ENCODE peak calls at places on chromosomes 2 and 18, in six cellular contexts. C is GM23248; D is CD4-positive, alpha-beta memory T cell; S is adrenal gland; J is heart left ventricle; E is CD4-positive, alpha-beta T cell. I is an unnamed sample.

GRCh38 chr2:232981356-232981755 is 31.7 kb downstream of the NGEF start:
- DNase-seq in C (no peak), D (no peak), S (no peak), J (no peak), E (no peak), I (no peak)

GRCh38 chr18:76528477-76529432 is 33.7 kb upstream of the ZNF516 start:
- DNase-seq in C (peak), D (no peak), S (peak), J (peak), E (no peak), I (no peak)

GRCh38 chr2:101679037-101679726 is 18.3 kb upstream of the MAP4K4 start:
- DNase-seq in C (peak), D (no peak), S (no peak), J (no peak), E (no peak), I (no peak)

GRCh38 chr2:84958135-84959044 is 12.6 kb upstream of the KCMF1 start:
- DNase-seq in C (peak), D (no peak), S (peak), J (no peak), E (no peak), I (no peak)

GRCh38 chr2:33275689-33276444 is 200.6 kb upstream of the RASGRP3 start:
- DNase-seq in C (peak), D (peak), S (peak), J (peak), E (peak), I (peak)

GRCh38 chr2:73987109-73987947 is 2.6 kb downstream of the TET3 start:
- DNase-seq in C (no peak), D (peak), S (no peak), J (peak), E (peak), I (peak)

GRCh38 chr2:230737791-230738226 is 25.2 kb downstream of the CAB39 start:
- DNase-seq in C (no peak), D (no peak), S (no peak), J (no peak), E (no peak), I (no peak)

GRCh38 chr18:12306752-12307151 is 1.3 kb upstream of the TUBB6 start:
- DNase-seq in C (peak), D (no peak), S (no peak), J (no peak), E (no peak), I (no peak)

GRCh38 chr2:109388018-109388417 is 225.7 kb downstream of the SEPTIN10 start:
- DNase-seq in C (no peak), D (no peak), S (no peak), J (no peak), E (no peak), I (peak)

GRCh38 chr2:234840336-234840735 is 111.5 kb upstream of the SH3BP4 start:
- DNase-seq in C (peak), D (no peak), S (peak), J (peak), E (no peak), I (peak)

GRCh38 chr18:39840406-39840805 is 2114.6 kb upstream of the PIK3C3 start:
- DNase-seq in C (peak), D (no peak), S (no peak), J (no peak), E (no peak), I (no peak)

GRCh38 chr2:100963026-100963375 is 39.1 kb upstream of the RPL31 start:
- DNase-seq in C (no peak), D (no peak), S (no peak), J (no peak), E (no peak), I (no peak)

GRCh38 chr2:62415019-62415431 is 91.0 kb downstream of the TMEM17 start:
- DNase-seq in C (no peak), D (no peak), S (no peak), J (no peak), E (no peak), I (no peak)

GRCh38 chr2:195352581-195352980 is 304.4 kb upstream of the SLC39A10 start:
- DNase-seq in C (no peak), D (no peak), S (no peak), J (no peak), E (no peak), I (no peak)

GRCh38 chr2:1088192-1088860 is 137.7 kb downstream of the SNTG2 start:
- DNase-seq in C (peak), D (no peak), S (no peak), J (no peak), E (no peak), I (no peak)

GRCh38 chr18:44474596-44474995 is 206.1 kb upstream of the SETBP1 start:
- DNase-seq in C (peak), D (no peak), S (no peak), J (no peak), E (no peak), I (no peak)

GRCh38 chr18:12449040-12449814 is 41.5 kb downstream of the PRELID3A start:
- DNase-seq in C (no peak), D (no peak), S (no peak), J (no peak), E (no peak), I (no peak)

GRCh38 chr2:170597705-170598420 is 117.3 kb upstream of the SP5 start:
- DNase-seq in C (peak), D (no peak), S (no peak), J (no peak), E (no peak), I (no peak)
- H3K27ac ChIP-seq in C (no peak), D (no peak), S (no peak), J (no peak), E (no peak), I (no peak)

GRCh38 chr2:134290363-134290762 is 36.5 kb downstream of the MGAT5 start:
- DNase-seq in C (no peak), D (peak), S (no peak), J (no peak), E (no peak), I (no peak)
- H3K27ac ChIP-seq in C (no peak), D (no peak), S (no peak), J (no peak), E (no peak), I (no peak)

GRCh38 chr2:134737671-134738070 is 18.9 kb upstream of the TMEM163 start:
- DNase-seq in C (no peak), D (no peak), S (no peak), J (no peak), E (no peak), I (no peak)

GRCh38 chr2:134739261-134739878 is 20.6 kb upstream of the TMEM163 start:
- DNase-seq in C (no peak), D (no peak), S (no peak), J (no peak), E (no peak), I (no peak)

GRCh38 chr2:134739879-134740301 is 21.1 kb upstream of the TMEM163 start:
- DNase-seq in C (peak), D (no peak), S (no peak), J (no peak), E (no peak), I (no peak)

GRCh38 chr2:134738150-134738865 is 19.5 kb upstream of the TMEM163 start:
- DNase-seq in C (no peak), D (no peak), S (no peak), J (no peak), E (no peak), I (no peak)

GRCh38 chr2:134736167-134736885 is 17.5 kb upstream of the TMEM163 start:
- DNase-seq in C (peak), D (no peak), S (no peak), J (no peak), E (no peak), I (no peak)
- H3K27ac ChIP-seq in C (no peak), D (no peak), S (no peak), J (no peak), E (no peak), I (no peak)

GRCh38 chr18:48841381-48842258 is 109.1 kb downstream of the SMAD7 start:
- DNase-seq in C (peak), D (no peak), S (peak), J (no peak), E (no peak), I (peak)

GRCh38 chr18:48842259-48843061 is 108.3 kb downstream of the SMAD7 start:
- DNase-seq in C (no peak), D (peak), S (no peak), J (peak), E (peak), I (peak)

GRCh38 chr18:48839819-48840490 is 110.8 kb downstream of the SMAD7 start:
- DNase-seq in C (no peak), D (no peak), S (no peak), J (no peak), E (no peak), I (no peak)

GRCh38 chr18:48838921-48839818 is 111.6 kb downstream of the SMAD7 start:
- DNase-seq in C (peak), D (no peak), S (peak), J (no peak), E (no peak), I (peak)

GRCh38 chr18:48840491-48840877 is 110.3 kb downstream of the SMAD7 start:
- DNase-seq in C (no peak), D (no peak), S (no peak), J (no peak), E (no peak), I (no peak)
- H3K27ac ChIP-seq in C (peak), D (no peak), S (no peak), J (peak), E (no peak), I (no peak)

GRCh38 chr2:57890993-57891688 is 155.5 kb upstream of the VRK2 start:
- DNase-seq in C (peak), D (no peak), S (no peak), J (no peak), E (no peak), I (no peak)

GRCh38 chr2:57894353-57894752 is 152.3 kb upstream of the VRK2 start:
- DNase-seq in C (no peak), D (no peak), S (no peak), J (no peak), E (no peak), I (no peak)

GRCh38 chr2:57893347-57893746 is 153.3 kb upstream of the VRK2 start:
- DNase-seq in C (no peak), D (no peak), S (no peak), J (no peak), E (no peak), I (no peak)

GRCh38 chr2:57892920-57893319 is 153.7 kb upstream of the VRK2 start:
- DNase-seq in C (no peak), D (no peak), S (no peak), J (no peak), E (no peak), I (no peak)

DNA sequence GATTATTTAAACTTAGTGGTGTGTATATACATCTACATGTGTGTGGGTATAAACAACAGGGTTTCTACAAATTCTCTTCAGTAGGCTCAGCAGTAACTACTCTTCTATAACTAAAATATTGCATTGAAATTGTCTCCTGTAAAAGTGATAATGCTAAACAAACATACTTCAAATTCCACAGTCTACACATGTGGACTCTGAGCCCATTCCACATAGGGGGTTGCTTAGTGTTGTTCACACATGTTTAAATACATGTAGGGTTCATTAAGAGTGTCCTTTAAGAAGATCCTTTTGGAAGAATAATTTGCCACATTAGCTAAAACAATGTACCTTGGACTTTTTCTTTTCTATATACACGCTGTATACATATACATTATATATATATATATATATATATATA is 152.8 kb upstream of the VRK2 start:
- DNase-seq in C (no peak), D (no peak), S (no peak), J (no peak), E (no peak), I (no peak)
- H3K27ac ChIP-seq in C (no peak), D (no peak), S (no peak), J (no peak), E (no peak), I (no peak)

GRCh38 chr2:167749016-167749415 is 498.4 kb downstream of the STK39 start:
- DNase-seq in C (peak), D (no peak), S (no peak), J (no peak), E (no peak), I (peak)

GRCh38 chr2:167745667-167746066 is 501.7 kb downstream of the STK39 start:
- DNase-seq in C (no peak), D (no peak), S (no peak), J (no peak), E (no peak), I (no peak)

GRCh38 chr2:167749641-167750040 is 497.8 kb downstream of the STK39 start:
- DNase-seq in C (no peak), D (no peak), S (no peak), J (no peak), E (no peak), I (no peak)

GRCh38 chr2:167750675-167751074 is 496.7 kb downstream of the STK39 start:
- DNase-seq in C (no peak), D (no peak), S (no peak), J (no peak), E (no peak), I (no peak)

DNA sequence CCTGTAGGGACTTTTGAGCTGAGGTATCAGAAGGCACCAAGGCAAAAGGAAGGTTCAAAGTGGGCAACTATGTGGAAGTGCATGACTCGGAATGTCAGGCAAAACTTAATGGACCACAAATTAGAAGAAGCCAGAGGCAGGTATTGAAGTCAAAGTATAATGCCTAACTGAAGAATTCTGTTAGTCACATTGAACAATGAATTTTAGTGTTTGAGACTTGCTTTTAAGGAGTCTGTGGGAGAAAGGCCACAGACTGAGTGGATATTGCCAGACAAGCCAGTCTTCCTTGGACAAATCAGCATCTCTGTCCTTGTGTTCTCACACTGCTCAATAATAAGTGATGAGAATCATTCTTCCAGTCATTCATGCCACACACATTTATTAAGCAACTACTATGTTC is 498.9 kb downstream of the STK39 start:
- DNase-seq in C (no peak), D (no peak), S (no peak), J (no peak), E (no peak), I (no peak)
- H3K27ac ChIP-seq in C (no peak), D (no peak), S (no peak), J (no peak), E (no peak), I (peak)